ENCODE peak calls at places on chromosomes 16 and 17, in five cellular contexts. E is A549; L is renal cortical epithelial cell; F is left lung; P is activated CD4-positive, alpha-beta T cell treated with anti-CD3 and anti-CD28 coated beads for 4 hours. Y is an unnamed sample.

GRCh38 chr17:18009609-18010420 is 29.2 kb downstream of the ATPAF2 start:
- DNase-seq in E (no peak), L (no peak), F (no peak), P (no peak), Y (no peak)

GRCh38 chr17:57215317-57215716 is 41.0 kb upstream of the MSI2 start:
- DNase-seq in E (no peak), L (peak; percentile 23), F (no peak), P (no peak), Y (peak; percentile 49)

GRCh38 chr17:7080445-7081041 is 492 bp upstream of the CLEC10A start:
- DNase-seq in E (no peak), L (no peak), F (no peak), P (no peak), Y (no peak)

GRCh38 chr17:2237521-2237921 is 66.1 kb downstream of the SMG6 start:
- DNase-seq in E (no peak), L (peak; percentile 48), F (no peak), P (no peak), Y (no peak)

GRCh38 chr16:80387308-80387921 is 153.4 kb upstream of the DYNLRB2 start:
- DNase-seq in E (no peak), L (no peak), F (no peak), P (no peak), Y (no peak)

GRCh38 chr16:2436110-2436509 is 6.9 kb downstream of the CCNF start:
- DNase-seq in E (no peak), L (no peak), F (no peak), P (no peak), Y (no peak)

GRCh38 chr17:46978489-46979022 is 497 bp downstream of the RPRML start:
- DNase-seq in E (peak; percentile 36), L (no peak), F (no peak), P (no peak), Y (peak; percentile 33)

GRCh38 chr17:44552361-44552760 is 4.9 kb upstream of the FZD2 start:
- DNase-seq in E (peak; percentile 58), L (no peak), F (no peak), P (no peak), Y (peak; percentile 33)

GRCh38 chr17:27489045-27489715 is 32.9 kb downstream of the KSR1 start:
- DNase-seq in E (peak; percentile 67), L (peak; percentile 54), F (peak; percentile 89), P (no peak), Y (peak; percentile 18)

GRCh38 chr17:15942207-15942833 is 2.6 kb upstream of the ADORA2B start:
- DNase-seq in E (no peak), L (no peak), F (no peak), P (no peak), Y (peak; percentile 32)

GRCh38 chr17:79910985-79911361 is 71.7 kb upstream of the CBX4 start:
- DNase-seq in E (no peak), L (no peak), F (peak; percentile 66), P (no peak), Y (no peak)

GRCh38 chr17:61362852-61363600 is 36.6 kb upstream of the TBX2 start:
- DNase-seq in E (no peak), L (no peak), F (no peak), P (no peak), Y (no peak)

GRCh38 chr16:89730610-89731234 is 9.4 kb downstream of the ZNF276 start:
- DNase-seq in E (no peak), L (no peak), F (no peak), P (no peak), Y (no peak)

GRCh38 chr17:29066053-29066452 is 23.1 kb downstream of the PIPOX start:
- DNase-seq in E (no peak), L (no peak), F (no peak), P (no peak), Y (no peak)

GRCh38 chr17:15220785-15221184 is 44.3 kb downstream of the PMP22 start:
- DNase-seq in E (no peak), L (no peak), F (no peak), P (no peak), Y (no peak)

GRCh38 chr17:4950757-4951204 is at the start of gene ENO3:
- DNase-seq in E (no peak), L (no peak), F (peak; percentile 69), P (no peak), Y (no peak)

GRCh38 chr16:84881702-84882521 is 62.1 kb downstream of the CRISPLD2 start:
- DNase-seq in E (peak; percentile 67), L (peak; percentile 69), F (no peak), P (no peak), Y (no peak)

GRCh38 chr17:44555056-44555455 is 2.2 kb upstream of the FZD2 start:
- DNase-seq in E (no peak), L (no peak), F (no peak), P (no peak), Y (no peak)

GRCh38 chr17:75634754-75635609 is 1.7 kb downstream of the SMIM5 start:
- DNase-seq in E (no peak), L (no peak), F (peak; percentile 71), P (no peak), Y (no peak)

Y was measured in SW480.